ENCODE peak calls at places on chromosomes 3 and 15, in four cellular contexts. C, K, I and M are unnamed samples.

GRCh38 chr3:113377158-113377557 is 64.1 kb downstream of the CFAP44 start:
- DNase-seq in I (no peak), K (no peak), C (no peak), M (peak)

GRCh38 chr3:108489776-108490175 is 20.6 kb downstream of the MYH15 start:
- DNase-seq in K (no peak), C (peak), I (peak), M (peak)

GRCh38 chr15:68991723-68992122 is 22.8 kb upstream of the NOX5 start:
- DNase-seq in I (peak), C (no peak), K (no peak), M (no peak)

GRCh38 chr15:35705885-35706590 is 160.1 kb upstream of the DPH6 start:
- DNase-seq in C (no peak), K (no peak), I (no peak), M (no peak)

GRCh38 chr3:134028486-134029255 is 1.1 kb downstream of the SLCO2A1 start:
- DNase-seq in K (peak), C (no peak), I (no peak), M (no peak)

GRCh38 chr3:62718515-62719320 is 156.5 kb downstream of the CADPS start:
- DNase-seq in K (no peak), I (no peak), C (no peak), M (no peak)

GRCh38 chr3:50573566-50574279 is 4.4 kb downstream of the HEMK1 start:
- DNase-seq in I (no peak), K (no peak), C (no peak), M (no peak)

GRCh38 chr15:50797926-50798325 is 32.4 kb upstream of the SPPL2A start:
- DNase-seq in K (peak), C (no peak), I (no peak), M (no peak)

DNA sequence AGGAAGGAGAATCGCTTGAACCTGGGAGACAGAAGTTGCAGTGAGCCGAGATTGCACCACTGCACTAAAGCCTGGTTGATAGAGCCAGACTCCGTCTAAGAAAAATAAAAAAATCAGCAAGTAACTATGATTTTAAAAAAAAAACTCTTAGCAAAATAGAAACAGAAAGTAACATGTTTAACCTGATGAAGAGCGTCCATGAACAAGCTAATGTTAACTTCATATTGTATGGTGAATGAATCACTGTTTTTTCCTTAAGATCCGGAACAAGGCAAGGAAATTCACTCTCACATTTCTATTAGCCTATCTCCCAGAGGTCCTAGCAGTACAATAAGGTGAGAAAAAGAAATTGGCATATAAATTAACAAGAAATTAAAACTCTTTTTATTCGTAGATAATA is 69.0 kb downstream of the RFX7 start:
- DNase-seq in C (no peak), I (no peak), K (no peak), M (no peak)
- TF ChIP-seq PHF8 in C (no peak), I (no peak), K (no peak), M (no peak)

DNA sequence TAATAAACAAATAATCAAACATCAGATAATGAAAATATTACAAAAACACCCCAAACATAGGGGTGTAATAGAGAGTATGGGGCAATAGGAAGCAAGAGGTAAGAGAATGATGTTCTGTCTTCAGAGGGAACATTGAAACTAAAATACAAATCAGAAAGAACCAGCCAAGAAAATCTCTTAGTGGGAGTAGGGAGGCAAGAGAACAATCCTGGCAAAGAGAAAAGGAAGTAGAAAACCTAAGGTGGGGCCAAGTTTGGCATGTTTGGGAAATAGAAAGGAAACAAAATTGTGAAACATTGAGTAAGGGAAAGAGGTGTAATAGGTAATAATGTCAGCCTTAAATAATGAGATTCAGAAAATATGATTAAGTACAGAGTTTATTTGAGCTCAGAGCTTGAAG is 467.1 kb downstream of the RBMS3 start:
- DNase-seq in I (no peak), C (no peak), K (no peak), M (no peak)
- TF ChIP-seq PHF8 in I (no peak), C (no peak), K (no peak), M (no peak)

GRCh38 chr3:36907911-36908646 is 36.8 kb downstream of the TRANK1 start:
- DNase-seq in I (peak), K (no peak), C (peak), M (peak)
- TF ChIP-seq PHF8 in I (peak), K (no peak), C (no peak), M (no peak)

DNA sequence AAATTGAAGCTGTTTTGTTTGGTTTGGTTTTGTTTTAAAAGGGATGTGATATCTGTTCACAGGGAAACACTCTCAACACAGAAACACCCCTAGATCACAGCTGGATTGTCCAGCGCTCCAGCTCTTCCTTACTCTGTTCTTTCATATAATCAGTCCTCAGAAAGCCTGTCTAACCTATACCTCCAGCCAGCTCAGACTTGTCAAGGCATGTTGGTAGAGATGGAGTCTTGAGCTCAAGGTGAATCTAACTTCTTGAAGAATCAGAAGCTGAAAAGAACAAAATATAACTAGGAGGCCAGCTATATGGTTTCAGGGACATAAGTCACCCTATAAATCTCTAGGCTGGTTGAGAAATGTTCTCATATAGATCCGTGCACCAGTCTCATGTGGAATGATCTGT is 110.1 kb upstream of the EPHA3 start:
- DNase-seq in C (no peak), I (no peak), K (no peak), M (no peak)
- TF ChIP-seq PHF8 in C (no peak), I (no peak), K (no peak), M (no peak)